ENCODE peak calls at places on chromosomes 3 and 15, in nine cellular contexts. One of them, this sample, is unnamed.
A peak's percentile ranks its signal among the peaks of the same experiment; 100 is the strongest.

GRCh38 chr3:119580148-119580760 is 962 bp downstream of the ADPRH start:
- DNase-seq in upper lobe of right lung: peak; percentile 71
- DNase-seq in IMR-90: no peak
- DNase-seq in psoas muscle: peak; percentile 40
- DNase-seq in tibial nerve: peak; percentile 32
- DNase-seq in OCI-LY7: peak; percentile 28
- DNase-seq in PC-3: no peak
- DNase-seq in sigmoid colon: peak; percentile 68
- DNase-seq in A673: no peak
- DNase-seq in this sample: peak; percentile 58

GRCh38 chr3:42600958-42601675 is 631 bp downstream of the NKTR start:
- DNase-seq in upper lobe of right lung: peak; percentile 83
- DNase-seq in IMR-90: peak; percentile 65
- DNase-seq in psoas muscle: peak; percentile 55
- DNase-seq in tibial nerve: peak; percentile 45
- DNase-seq in OCI-LY7: peak; percentile 68
- DNase-seq in PC-3: peak; percentile 51
- DNase-seq in sigmoid colon: peak; percentile 89
- DNase-seq in A673: peak; percentile 57
- DNase-seq in this sample: peak; percentile 81

GRCh38 chr3:58639001-58639400 is 27.6 kb downstream of the FAM3D start:
- DNase-seq in upper lobe of right lung: no peak
- DNase-seq in IMR-90: peak; percentile 45
- DNase-seq in psoas muscle: no peak
- DNase-seq in tibial nerve: no peak
- DNase-seq in OCI-LY7: no peak
- DNase-seq in PC-3: peak; percentile 40
- DNase-seq in sigmoid colon: no peak
- DNase-seq in A673: no peak
- DNase-seq in this sample: peak; percentile 38

GRCh38 chr15:101799665-101800064 is 3.6 kb upstream of the OR4F6 start:
- DNase-seq in upper lobe of right lung: no peak
- DNase-seq in IMR-90: no peak
- DNase-seq in psoas muscle: no peak
- DNase-seq in tibial nerve: no peak
- DNase-seq in OCI-LY7: no peak
- DNase-seq in PC-3: no peak
- DNase-seq in sigmoid colon: no peak
- DNase-seq in A673: no peak
- DNase-seq in this sample: no peak

GRCh38 chr3:150699068-150699635 is 4.6 kb downstream of the ERICH6 start:
- DNase-seq in upper lobe of right lung: no peak
- DNase-seq in IMR-90: peak; percentile 53
- DNase-seq in psoas muscle: no peak
- DNase-seq in tibial nerve: no peak
- DNase-seq in OCI-LY7: no peak
- DNase-seq in PC-3: peak; percentile 52
- DNase-seq in sigmoid colon: no peak
- DNase-seq in A673: peak; percentile 24
- DNase-seq in this sample: no peak

GRCh38 chr3:12468757-12469156 is 15.5 kb upstream of the TSEN2 start:
- DNase-seq in upper lobe of right lung: no peak
- DNase-seq in IMR-90: no peak
- DNase-seq in psoas muscle: no peak
- DNase-seq in tibial nerve: no peak
- DNase-seq in OCI-LY7: no peak
- DNase-seq in PC-3: no peak
- DNase-seq in sigmoid colon: no peak
- DNase-seq in A673: no peak
- DNase-seq in this sample: no peak

GRCh38 chr3:122024800-122025199 is 2.8 kb upstream of the ILDR1 start:
- DNase-seq in upper lobe of right lung: no peak
- DNase-seq in IMR-90: no peak
- DNase-seq in psoas muscle: no peak
- DNase-seq in tibial nerve: no peak
- DNase-seq in OCI-LY7: no peak
- DNase-seq in PC-3: no peak
- DNase-seq in sigmoid colon: no peak
- DNase-seq in A673: no peak
- DNase-seq in this sample: no peak

GRCh38 chr3:42101048-42101447 is 9.9 kb downstream of the TRAK1 start:
- DNase-seq in upper lobe of right lung: no peak
- DNase-seq in IMR-90: peak; percentile 79
- DNase-seq in psoas muscle: peak; percentile 55
- DNase-seq in tibial nerve: peak; percentile 66
- DNase-seq in OCI-LY7: no peak
- DNase-seq in PC-3: peak; percentile 24
- DNase-seq in sigmoid colon: no peak
- DNase-seq in A673: no peak
- DNase-seq in this sample: no peak

GRCh38 chr15:44082558-44083151 is 112.4 kb downstream of the FRMD5 start:
- DNase-seq in upper lobe of right lung: no peak
- DNase-seq in IMR-90: peak; percentile 32
- DNase-seq in psoas muscle: no peak
- DNase-seq in tibial nerve: no peak
- DNase-seq in OCI-LY7: no peak
- DNase-seq in PC-3: no peak
- DNase-seq in sigmoid colon: no peak
- DNase-seq in A673: no peak
- DNase-seq in this sample: peak; percentile 53

GRCh38 chr3:54191997-54192396 is 69.6 kb downstream of the CACNA2D3 start:
- DNase-seq in upper lobe of right lung: no peak
- DNase-seq in IMR-90: no peak
- DNase-seq in psoas muscle: no peak
- DNase-seq in tibial nerve: no peak
- DNase-seq in OCI-LY7: no peak
- DNase-seq in PC-3: no peak
- DNase-seq in sigmoid colon: no peak
- DNase-seq in A673: no peak
- DNase-seq in this sample: no peak

GRCh38 chr15:61151791-61152190 is 77.3 kb downstream of the RORA start:
- DNase-seq in upper lobe of right lung: no peak
- DNase-seq in IMR-90: no peak
- DNase-seq in psoas muscle: no peak
- DNase-seq in tibial nerve: no peak
- DNase-seq in OCI-LY7: no peak
- DNase-seq in PC-3: no peak
- DNase-seq in sigmoid colon: no peak
- DNase-seq in A673: no peak
- DNase-seq in this sample: no peak

GRCh38 chr15:34828145-34828911 is 33.0 kb upstream of the ACTC1 start:
- DNase-seq in upper lobe of right lung: no peak
- DNase-seq in IMR-90: no peak
- DNase-seq in psoas muscle: no peak
- DNase-seq in tibial nerve: no peak
- DNase-seq in OCI-LY7: no peak
- DNase-seq in PC-3: peak; percentile 44
- DNase-seq in sigmoid colon: no peak
- DNase-seq in A673: no peak
- DNase-seq in this sample: no peak

GRCh38 chr3:184629555-184630160 is 68.1 kb downstream of the EPHB3 start:
- DNase-seq in upper lobe of right lung: no peak
- DNase-seq in IMR-90: no peak
- DNase-seq in psoas muscle: no peak
- DNase-seq in tibial nerve: no peak
- DNase-seq in OCI-LY7: no peak
- DNase-seq in PC-3: no peak
- DNase-seq in sigmoid colon: no peak
- DNase-seq in A673: no peak
- DNase-seq in this sample: peak; percentile 52

GRCh38 chr3:113626513-113627371 is 69.7 kb downstream of the USF3 start:
- DNase-seq in upper lobe of right lung: no peak
- DNase-seq in IMR-90: peak; percentile 58
- DNase-seq in psoas muscle: peak; percentile 30
- DNase-seq in tibial nerve: peak; percentile 61
- DNase-seq in OCI-LY7: peak; percentile 64
- DNase-seq in PC-3: peak; percentile 70
- DNase-seq in sigmoid colon: peak; percentile 82
- DNase-seq in A673: peak; percentile 78
- DNase-seq in this sample: peak; percentile 59

GRCh38 chr3:15982243-15982642 is 184.5 kb upstream of the ANKRD28 start:
- DNase-seq in upper lobe of right lung: no peak
- DNase-seq in IMR-90: no peak
- DNase-seq in psoas muscle: no peak
- DNase-seq in tibial nerve: no peak
- DNase-seq in OCI-LY7: no peak
- DNase-seq in PC-3: no peak
- DNase-seq in sigmoid colon: no peak
- DNase-seq in A673: no peak
- DNase-seq in this sample: no peak

GRCh38 chr3:49928511-49929017 is 1.0 kb downstream of the MON1A start:
- DNase-seq in upper lobe of right lung: no peak
- DNase-seq in IMR-90: no peak
- DNase-seq in psoas muscle: no peak
- DNase-seq in tibial nerve: no peak
- DNase-seq in OCI-LY7: no peak
- DNase-seq in PC-3: no peak
- DNase-seq in sigmoid colon: no peak
- DNase-seq in A673: no peak
- DNase-seq in this sample: no peak
- H3K27ac ChIP-seq in upper lobe of right lung: peak overlapping the region; percentile 85
- H3K27ac ChIP-seq in IMR-90: no peak overlapping the region
- H3K27ac ChIP-seq in psoas muscle: peak overlapping the region; percentile 93
- H3K27ac ChIP-seq in tibial nerve: no peak overlapping the region
- H3K27ac ChIP-seq in OCI-LY7: no peak overlapping the region
- H3K27ac ChIP-seq in PC-3: no peak overlapping the region
- H3K27ac ChIP-seq in sigmoid colon: no peak overlapping the region
- H3K27ac ChIP-seq in A673: no peak overlapping the region
- H3K27ac ChIP-seq in this sample: no peak overlapping the region

GRCh38 chr3:159817571-159817970 is 171.1 kb upstream of the IL12A start:
- DNase-seq in upper lobe of right lung: no peak
- DNase-seq in IMR-90: no peak
- DNase-seq in psoas muscle: no peak
- DNase-seq in tibial nerve: no peak
- DNase-seq in OCI-LY7: no peak
- DNase-seq in PC-3: no peak
- DNase-seq in sigmoid colon: no peak
- DNase-seq in A673: no peak
- DNase-seq in this sample: no peak
- TF ChIP-seq CTCF in upper lobe of right lung: no peak
- TF ChIP-seq CTCF in IMR-90: no peak
- TF ChIP-seq CTCF in psoas muscle: no peak
- TF ChIP-seq CTCF in tibial nerve: no peak
- TF ChIP-seq CTCF in OCI-LY7: no peak
- TF ChIP-seq CTCF in PC-3: no peak
- TF ChIP-seq CTCF in sigmoid colon: no peak
- TF ChIP-seq CTCF in A673: no peak
- TF ChIP-seq CTCF in this sample: no peak

DNA sequence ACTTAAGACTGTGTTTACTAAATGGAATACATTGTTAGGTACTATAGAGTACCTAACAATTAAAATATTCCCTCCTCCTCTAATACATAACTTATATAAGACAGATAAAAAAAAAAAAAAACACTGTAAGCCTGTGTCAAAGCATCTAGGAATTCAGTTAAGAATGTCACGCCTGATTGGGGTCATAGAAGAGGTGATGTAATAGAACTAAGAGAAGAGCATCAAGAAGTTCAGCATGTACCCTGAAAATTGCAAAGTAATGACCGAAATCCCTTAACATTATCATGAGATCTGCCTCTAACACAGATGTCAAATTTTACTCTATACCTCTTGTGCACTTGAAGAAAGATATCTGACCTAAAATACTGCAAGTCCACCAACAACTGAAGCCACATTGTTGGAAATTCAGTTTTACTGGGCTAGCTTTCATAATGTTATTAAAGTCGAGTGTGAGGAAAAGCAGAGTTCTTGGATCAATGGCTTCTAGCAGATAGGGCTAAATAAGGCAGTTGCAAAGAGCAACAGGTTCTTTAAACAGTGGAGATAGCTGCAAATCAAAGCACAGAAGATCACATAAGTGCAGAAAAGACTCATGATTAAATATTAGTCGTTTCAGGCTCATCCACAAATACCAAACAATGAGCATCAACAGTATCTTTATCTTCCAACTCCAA is 75.0 kb downstream of the TBL1XR1 start:
- DNase-seq in upper lobe of right lung: no peak
- DNase-seq in IMR-90: no peak
- DNase-seq in psoas muscle: no peak
- DNase-seq in tibial nerve: no peak
- DNase-seq in OCI-LY7: no peak
- DNase-seq in PC-3: no peak
- DNase-seq in sigmoid colon: no peak
- DNase-seq in A673: no peak
- DNase-seq in this sample: no peak
- H3K4me1 ChIP-seq in upper lobe of right lung: peaks cover 32% of the 10 kb centered on the region
- H3K4me1 ChIP-seq in IMR-90: peaks cover 2% of the 10 kb centered on the region
- H3K4me1 ChIP-seq in psoas muscle: peaks cover 62% of the 10 kb centered on the region
- H3K4me1 ChIP-seq in tibial nerve: no peaks in the 10 kb centered on the region
- H3K4me1 ChIP-seq in OCI-LY7: peaks cover 18% of the 10 kb centered on the region
- H3K4me1 ChIP-seq in PC-3: peaks cover 26% of the 10 kb centered on the region
- H3K4me1 ChIP-seq in sigmoid colon: peaks cover 83% of the 10 kb centered on the region
- H3K4me1 ChIP-seq in A673: peaks cover 65% of the 10 kb centered on the region
- H3K4me1 ChIP-seq in this sample: peaks cover 51% of the 10 kb centered on the region

DNA sequence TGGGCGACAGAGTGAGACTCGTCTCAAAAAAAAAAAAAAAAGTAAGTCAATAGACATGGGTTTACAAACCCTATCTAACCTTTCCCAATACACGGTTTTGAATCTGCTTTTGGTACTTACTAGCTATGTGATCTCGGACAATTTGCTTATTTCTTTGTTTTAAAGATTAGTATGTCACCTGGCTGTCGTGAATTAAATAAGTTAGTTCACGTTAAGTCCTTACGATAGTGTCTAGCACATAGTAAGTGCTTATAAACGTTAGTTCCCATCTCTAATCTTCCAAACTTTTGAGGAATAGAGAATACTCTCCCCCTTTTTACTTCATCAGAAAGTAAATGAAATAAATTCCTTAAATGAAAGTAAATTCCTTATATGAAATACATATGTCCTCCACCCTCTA is 134.8 kb downstream of the PEAK1 start:
- DNase-seq in upper lobe of right lung: no peak
- DNase-seq in IMR-90: no peak
- DNase-seq in psoas muscle: no peak
- DNase-seq in tibial nerve: no peak
- DNase-seq in OCI-LY7: no peak
- DNase-seq in PC-3: no peak
- DNase-seq in sigmoid colon: no peak
- DNase-seq in A673: no peak
- DNase-seq in this sample: no peak
- H3K27ac ChIP-seq in upper lobe of right lung: no peak overlapping the region
- H3K27ac ChIP-seq in IMR-90: no peak overlapping the region
- H3K27ac ChIP-seq in psoas muscle: no peak overlapping the region
- H3K27ac ChIP-seq in tibial nerve: no peak overlapping the region
- H3K27ac ChIP-seq in OCI-LY7: no peak overlapping the region
- H3K27ac ChIP-seq in PC-3: no peak overlapping the region
- H3K27ac ChIP-seq in sigmoid colon: no peak overlapping the region
- H3K27ac ChIP-seq in A673: no peak overlapping the region
- H3K27ac ChIP-seq in this sample: no peak overlapping the region

DNA sequence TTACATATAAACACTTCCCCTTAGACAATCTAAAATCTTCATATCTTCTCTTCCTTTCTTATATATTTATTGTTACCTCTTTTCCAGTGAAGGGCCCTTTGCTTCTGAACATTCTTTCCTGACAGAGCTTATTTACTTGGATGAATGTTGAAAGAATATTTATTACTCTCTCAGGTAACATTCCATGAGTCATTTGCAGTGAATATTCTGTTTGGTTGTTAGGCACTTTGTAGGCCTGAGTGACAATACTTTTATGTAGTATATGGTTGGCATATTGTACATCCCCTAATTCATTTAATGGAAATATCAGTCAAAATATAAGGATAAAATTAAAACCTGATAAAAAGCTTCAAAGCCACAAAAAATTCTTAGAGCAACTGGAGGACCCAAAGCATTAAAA is 260.9 kb upstream of the KCNMB2 start:
- DNase-seq in upper lobe of right lung: no peak
- DNase-seq in IMR-90: no peak
- DNase-seq in psoas muscle: no peak
- DNase-seq in tibial nerve: no peak
- DNase-seq in OCI-LY7: no peak
- DNase-seq in PC-3: peak; percentile 65
- DNase-seq in sigmoid colon: no peak
- DNase-seq in A673: no peak
- DNase-seq in this sample: no peak
- TF ChIP-seq CTCF in upper lobe of right lung: no peak
- TF ChIP-seq CTCF in IMR-90: no peak
- TF ChIP-seq CTCF in psoas muscle: no peak
- TF ChIP-seq CTCF in tibial nerve: no peak
- TF ChIP-seq CTCF in OCI-LY7: no peak
- TF ChIP-seq CTCF in PC-3: no peak
- TF ChIP-seq CTCF in sigmoid colon: no peak
- TF ChIP-seq CTCF in A673: no peak
- TF ChIP-seq CTCF in this sample: no peak

This sample was measured in cardiac muscle cell.